ENCODE peak calls at places on chromosomes 4 and X, in five cellular contexts. H is A549, I is H9, E is PC-3, Y is Karpas-422. A is an unnamed sample.

GRCh38 chrX:101450951-101451350 is 34.3 kb upstream of the ARMCX4 start:
- DNase-seq in E (no peak), I (no peak), H (no peak), Y (no peak), A (no peak)

GRCh38 chr4:140372607-140373327 is 679 bp upstream of the SCOC start:
- DNase-seq in E (peak), I (no peak), Y (peak), H (peak), A (peak)

GRCh38 chrX:140526138-140526537 is 21.3 kb upstream of the SOX3 start:
- DNase-seq in E (no peak), H (no peak), I (peak), Y (no peak), A (peak)

GRCh38 chr4:35934370-35934981 is 309.8 kb downstream of the ARAP2 start:
- DNase-seq in I (no peak), Y (peak), H (no peak), E (peak), A (peak)

GRCh38 chrX:13888284-13888683 is 71.4 kb upstream of the GPM6B start:
- DNase-seq in I (no peak), Y (no peak), H (no peak), E (no peak), A (no peak)

GRCh38 chr4:7398788-7399432 is 35.8 kb downstream of the PSAPL1 start:
- DNase-seq in E (no peak), Y (no peak), I (peak), H (no peak), A (no peak)

GRCh38 chr4:188305690-188306089 is 166.4 kb downstream of the TRIML1 start:
- DNase-seq in I (no peak), H (no peak), E (no peak), Y (no peak), A (no peak)

GRCh38 chrX:113644426-113644825 is 803.8 kb upstream of the AMOT start:
- DNase-seq in I (no peak), H (no peak), Y (no peak), E (peak), A (no peak)

GRCh38 chr4:165060938-165061337 is 7.3 kb downstream of the TRIM75 start:
- DNase-seq in Y (no peak), I (no peak), E (peak), H (no peak), A (peak)

GRCh38 chr4:150007512-150007911 is 70.7 kb upstream of the DCLK2 start:
- DNase-seq in E (peak), H (no peak), I (no peak), Y (no peak), A (no peak)

GRCh38 chr4:138035781-138036258 is 206.3 kb downstream of the SLC7A11 start:
- DNase-seq in Y (peak), I (no peak), E (peak), H (peak), A (peak)
- H3K4me2 ChIP-seq in Y (peak), I (no peak), E (peak), H (no peak), A (no peak)

DNA sequence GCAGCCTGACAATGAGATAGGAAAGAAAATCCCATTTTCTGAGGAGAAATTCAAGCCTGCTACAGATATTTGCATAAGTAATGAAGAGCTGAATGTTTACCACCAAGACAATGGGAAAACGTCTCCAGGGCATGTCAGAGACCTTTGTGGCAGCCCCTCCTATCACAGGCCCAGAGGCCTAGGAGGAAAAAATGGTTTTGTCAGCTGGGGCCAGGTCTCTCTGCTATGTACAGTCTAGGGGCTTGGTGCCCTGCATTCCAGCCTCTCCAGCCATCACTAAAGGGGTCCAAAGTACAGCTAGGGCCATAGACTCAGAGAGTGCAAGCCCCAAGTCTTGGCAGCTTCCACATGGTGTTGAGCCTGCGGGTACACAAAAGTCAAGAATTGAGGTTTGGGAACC is 361.6 kb upstream of the ANXA10 start:
- DNase-seq in Y (no peak), E (no peak), H (no peak), I (no peak), A (no peak)
- H3K4me2 ChIP-seq in Y (no peak), E (no peak), H (no peak), I (no peak), A (no peak)

DNA sequence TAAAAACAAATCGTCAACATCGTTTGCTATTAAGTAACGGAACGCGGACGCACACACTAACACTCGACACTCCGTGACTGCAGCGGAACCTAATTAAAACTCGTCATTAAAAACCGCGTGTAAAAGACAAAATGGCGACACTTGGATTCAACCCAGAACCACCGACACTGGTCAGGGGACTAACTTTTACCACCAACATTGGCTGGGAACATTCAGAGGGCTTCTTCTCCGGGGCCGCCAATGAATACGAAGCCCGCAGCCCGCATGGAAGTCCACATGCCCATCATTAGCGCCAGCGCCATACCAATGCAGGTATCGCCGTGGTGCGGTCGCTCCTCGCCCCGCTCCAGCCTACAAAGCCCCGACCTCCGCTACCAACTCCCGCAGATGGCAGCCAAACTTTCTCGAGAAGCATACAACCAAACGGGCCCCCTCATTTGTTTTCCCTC is 498 bp downstream of the RBMX start:
- DNase-seq in E (no peak), I (no peak), H (peak), Y (peak), A (peak)
- H3K4me2 ChIP-seq in E (peak), I (peak), H (peak), Y (peak), A (peak)

GRCh38 chr4:182683666-182684065 is 233.5 kb downstream of the DCTD start:
- DNase-seq in I (no peak), E (no peak), Y (no peak), H (no peak), A (no peak)

GRCh38 chr4:182679531-182679930 is 237.7 kb downstream of the DCTD start:
- DNase-seq in I (no peak), H (no peak), Y (no peak), E (no peak), A (peak)

GRCh38 chr4:182680196-182680771 is 236.9 kb downstream of the DCTD start:
- DNase-seq in I (no peak), H (no peak), Y (no peak), E (no peak), A (peak)

GRCh38 chr4:182678590-182678989 is 238.6 kb downstream of the DCTD start:
- DNase-seq in I (no peak), H (no peak), E (no peak), Y (no peak), A (no peak)
- H3K4me2 ChIP-seq in I (no peak), H (no peak), E (no peak), Y (no peak), A (no peak)

GRCh38 chrX:49844622-49845021 is 15.5 kb downstream of the PAGE4 start:
- DNase-seq in I (no peak), Y (no peak), H (no peak), E (no peak), A (no peak)
- H3K4me2 ChIP-seq in I (no peak), Y (no peak), H (no peak), E (no peak), A (no peak)

GRCh38 chrX:153448556-153449280 is 2.9 kb upstream of the TREX2 start:
- DNase-seq in I (no peak), E (no peak), Y (no peak), H (no peak), A (no peak)
- H3K4me2 ChIP-seq in I (no peak), E (no peak), Y (no peak), H (no peak), A (no peak)

DNA sequence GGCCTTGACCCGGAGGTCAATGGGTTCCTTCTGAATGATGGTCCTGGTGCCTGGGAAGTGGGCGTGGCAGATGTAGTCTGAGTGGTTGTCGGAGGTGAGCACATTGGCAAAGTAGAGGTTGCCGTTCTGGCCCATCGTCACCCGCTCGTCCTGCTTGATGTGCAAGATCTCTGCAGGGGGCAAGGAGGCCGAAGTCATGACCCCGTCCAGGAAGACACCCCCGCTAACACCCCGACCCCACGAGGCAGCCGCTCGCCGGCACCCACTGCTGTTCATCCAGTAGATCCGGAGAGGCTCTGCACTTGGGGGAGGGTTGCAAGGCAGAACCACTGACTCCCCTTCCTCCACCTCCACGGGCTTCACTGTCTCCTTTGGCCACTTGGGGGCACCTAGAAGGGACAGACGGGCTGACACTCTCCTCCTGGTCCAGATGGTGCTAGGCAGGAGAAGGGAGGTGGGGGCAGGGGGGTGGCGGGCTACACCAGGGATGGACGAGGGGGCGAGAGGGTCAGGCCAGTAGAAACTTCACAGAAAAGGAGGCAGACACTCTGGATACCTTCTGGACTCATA is 15.1 kb downstream of the L1CAM start:
- DNase-seq in E (no peak), I (no peak), Y (no peak), H (no peak), A (no peak)
- H3K4me2 ChIP-seq in E (no peak), I (no peak), Y (no peak), H (no peak), A (no peak)

GRCh38 chrX:155949098-155949497 is 48.4 kb upstream of the IL9R start:
- DNase-seq in E (no peak), I (no peak), Y (no peak), H (no peak), A (no peak)
- H3K4me2 ChIP-seq in E (no peak), I (no peak), Y (no peak), H (no peak), A (no peak)

A was measured in neural progenitor cell.